ENCODE peak calls at places on chromosomes 1 and 21, in four cellular contexts. G is Peyer's patch; Q is CD4-positive, CD25-positive, alpha-beta regulatory T cell; O is H1. C is an unnamed sample.

GRCh38 chr1:93763981-93764750 is 82.5 kb upstream of the BCAR3 start:
- DNase-seq in O (no peak), Q (no peak), G (no peak), C (no peak)

GRCh38 chr1:55741516-55741915 is 526.4 kb upstream of the USP24 start:
- DNase-seq in G (no peak), Q (no peak), O (no peak), C (no peak)

GRCh38 chr1:35192056-35192852 is 691 bp downstream of the SFPQ start:
- DNase-seq in O (peak; percentile 23), G (peak; percentile 93), Q (peak; percentile 90), C (peak; percentile 91)

GRCh38 chr21:36504067-36505058 is 24.4 kb upstream of the CLDN14 start:
- DNase-seq in O (no peak), Q (peak; percentile 34), G (peak; percentile 64), C (no peak)

GRCh38 chr1:202018476-202019234 is 8.3 kb downstream of the ELF3 start:
- DNase-seq in G (peak; percentile 86), Q (no peak), O (no peak), C (peak; percentile 89)

GRCh38 chr21:44856131-44856530 is 17.4 kb downstream of the PTTG1IP start:
- DNase-seq in G (no peak), Q (no peak), O (no peak), C (peak; percentile 26)

GRCh38 chr1:201619513-201619912 is 80.6 kb downstream of the NAV1 start:
- DNase-seq in O (no peak), G (no peak), Q (no peak), C (no peak)

GRCh38 chr1:41322835-41323234 is 38.4 kb upstream of the FOXO6 start:
- DNase-seq in Q (no peak), G (peak; percentile 68), O (peak; percentile 36), C (no peak)

GRCh38 chr1:11822091-11822490 is 16.1 kb downstream of the CLCN6 start:
- DNase-seq in O (no peak), Q (no peak), G (no peak), C (no peak)

GRCh38 chr1:17527036-17527914 is 12.2 kb upstream of the ARHGEF10L start:
- DNase-seq in G (no peak), O (no peak), Q (no peak), C (peak; percentile 65)

GRCh38 chr1:17892225-17892624 is 137.1 kb downstream of the ACTL8 start:
- DNase-seq in G (no peak), Q (no peak), O (no peak), C (no peak)

GRCh38 chr1:240706150-240706904 is 94.4 kb upstream of the GREM2 start:
- DNase-seq in O (no peak), G (no peak), Q (no peak), C (no peak)

GRCh38 chr21:43311303-43311817 is 115.6 kb downstream of the SIK1 start:
- DNase-seq in O (no peak), Q (no peak), G (peak; percentile 78), C (peak; percentile 80)

GRCh38 chr1:6144175-6144574 is 35.9 kb downstream of the CHD5 start:
- DNase-seq in Q (no peak), O (no peak), G (no peak), C (no peak)

GRCh38 chr1:6143392-6143791 is 36.7 kb downstream of the CHD5 start:
- DNase-seq in Q (no peak), O (no peak), G (no peak), C (no peak)

GRCh38 chr1:6145351-6145750 is 34.8 kb downstream of the CHD5 start:
- DNase-seq in G (no peak), O (no peak), Q (no peak), C (no peak)

GRCh38 chr1:6144622-6145021 is 35.5 kb downstream of the CHD5 start:
- DNase-seq in Q (no peak), O (no peak), G (no peak), C (no peak)

DNA sequence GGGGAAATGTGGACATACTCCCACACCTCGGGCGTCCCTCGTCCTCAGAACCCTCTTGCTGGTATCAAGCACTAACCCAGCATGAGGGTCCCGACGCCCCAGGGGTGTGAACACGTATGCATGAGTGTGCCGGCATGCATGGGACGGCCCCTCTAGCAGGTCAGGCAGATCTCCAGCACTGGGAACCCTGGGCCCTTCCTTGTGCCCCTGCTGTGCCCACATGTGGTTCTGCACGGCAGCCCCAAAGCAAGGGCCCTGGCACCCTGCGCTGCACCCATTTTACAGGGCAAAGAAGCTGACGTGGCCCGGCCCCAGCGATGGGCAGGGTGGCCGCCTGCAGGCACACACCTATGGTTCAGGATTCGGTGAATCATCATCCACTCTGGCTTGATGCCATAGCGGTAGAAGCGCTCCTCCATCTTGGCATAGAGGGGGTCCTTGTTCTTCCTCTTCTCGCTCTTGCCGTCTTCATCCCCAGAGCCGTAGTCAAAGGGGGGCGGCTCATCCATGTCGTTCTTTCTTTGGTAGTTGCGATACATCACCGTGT is 34.2 kb downstream of the CHD5 start:
- DNase-seq in Q (no peak), G (no peak), O (no peak), C (no peak)
- H3K9me3 ChIP-seq in Q (no peaks in the 10 kb centered on the region), G (no peaks in the 10 kb centered on the region), O (no peaks in the 10 kb centered on the region), C (no peaks in the 10 kb centered on the region)

GRCh38 chr1:44034423-44034822 is 3.2 kb upstream of the SLC6A9 start:
- DNase-seq in Q (no peak), O (no peak), G (no peak), C (no peak)

GRCh38 chr1:44034976-44035716 is 3.9 kb upstream of the SLC6A9 start:
- DNase-seq in Q (no peak), O (no peak), G (no peak), C (no peak)

GRCh38 chr1:44035726-44036408 is 4.6 kb upstream of the SLC6A9 start:
- DNase-seq in G (peak; percentile 66), O (no peak), Q (no peak), C (no peak)

GRCh38 chr1:44037154-44037553 is 5.9 kb upstream of the SLC6A9 start:
- DNase-seq in O (no peak), Q (no peak), G (no peak), C (no peak)

DNA sequence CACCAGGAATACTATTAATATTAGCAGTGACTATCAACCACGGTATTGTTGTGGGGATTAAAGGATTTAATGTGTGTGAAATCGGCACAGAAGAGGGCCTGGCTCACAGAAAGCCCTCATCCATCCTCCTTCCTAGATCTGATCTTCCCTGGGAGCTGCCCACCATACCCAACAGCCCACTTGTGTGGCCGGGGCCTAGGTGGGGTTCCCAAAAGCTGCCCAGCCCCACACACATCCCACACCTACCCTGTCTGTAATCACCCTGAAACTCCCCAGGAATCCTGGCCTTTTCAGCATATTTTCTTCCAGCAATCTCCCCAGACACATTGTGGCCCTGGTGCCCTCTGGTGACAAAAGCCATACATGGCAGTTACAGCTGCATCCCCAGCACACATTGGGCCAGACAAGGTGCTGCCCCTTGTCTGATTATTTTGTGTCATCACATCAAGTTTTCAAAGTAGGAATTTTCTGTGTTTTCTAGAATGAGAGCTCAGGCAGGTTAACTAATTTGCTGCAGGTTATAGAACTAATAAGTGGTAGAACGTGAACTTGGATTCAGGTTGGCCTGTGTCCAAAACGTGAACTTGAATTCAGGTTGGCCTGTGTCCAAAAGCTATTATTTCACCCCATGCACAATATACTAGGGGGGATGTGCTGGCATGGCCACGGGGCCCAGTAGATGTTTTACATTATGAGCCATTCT is 5.3 kb upstream of the SLC6A9 start:
- DNase-seq in G (peak; percentile 85), O (peak; percentile 23), Q (peak; percentile 59), C (no peak)
- H3K4me3 ChIP-seq in G (no peak overlapping the region), O (no peak overlapping the region), Q (no peak overlapping the region), C (no peak overlapping the region)

DNA sequence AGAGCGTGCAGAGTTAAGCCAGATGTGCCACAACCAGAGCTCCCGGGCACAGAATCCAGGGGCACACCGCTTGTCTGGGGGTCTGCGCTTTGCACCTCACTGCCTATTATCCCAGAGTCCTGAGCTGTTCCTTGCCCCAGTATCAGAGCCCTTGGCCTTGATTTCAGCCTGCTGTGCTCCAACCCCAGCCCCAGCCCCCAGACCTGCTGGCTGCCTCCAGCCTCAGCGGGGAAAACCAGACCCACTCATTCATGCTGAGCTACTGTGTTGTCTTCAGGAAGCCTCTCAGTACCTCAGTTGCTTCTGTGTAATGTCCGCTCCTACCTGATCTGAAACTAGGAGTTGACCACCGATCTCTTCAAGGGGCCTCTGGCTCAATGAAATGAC is 1.1 kb downstream of the IKBKE start:
- DNase-seq in O (no peak), Q (no peak), G (no peak), C (no peak)
- H3K4me1 ChIP-seq in O (peaks cover 27% of the 10 kb centered on the region), Q (peaks cover 74% of the 10 kb centered on the region), G (peaks cover 30% of the 10 kb centered on the region), C (peaks cover 22% of the 10 kb centered on the region)

GRCh38 chr1:79822053-79822452 is 815.5 kb upstream of the ADGRL4 start:
- DNase-seq in G (no peak), O (no peak), Q (no peak), C (no peak)

GRCh38 chr1:79825551-79825950 is 819.0 kb upstream of the ADGRL4 start:
- DNase-seq in O (no peak), G (no peak), Q (no peak), C (no peak)
- H3K9me3 ChIP-seq in O (no peaks in the 10 kb centered on the region), G (no peaks in the 10 kb centered on the region), Q (no peaks in the 10 kb centered on the region), C (no peaks in the 10 kb centered on the region)